ENCODE peak calls at places on chromosomes 5 and 9, in four cellular contexts. One of them, this sample, is unnamed.

GRCh38 chr5:43840424-43841232 is 237.6 kb downstream of the NNT start:
- DNase-seq in H9: no peak
- DNase-seq in IMR-90: no peak
- DNase-seq in mammary epithelial cell: no peak
- DNase-seq in this sample: peak; percentile 45

GRCh38 chr5:128919542-128919941 is 45.7 kb upstream of the SLC27A6 start:
- DNase-seq in H9: no peak
- DNase-seq in IMR-90: no peak
- DNase-seq in mammary epithelial cell: no peak
- DNase-seq in this sample: no peak

GRCh38 chr5:170477906-170478305 is 25.9 kb upstream of the KCNIP1 start:
- DNase-seq in H9: no peak
- DNase-seq in IMR-90: no peak
- DNase-seq in mammary epithelial cell: no peak
- DNase-seq in this sample: no peak

GRCh38 chr5:142821733-142822487 is 51.7 kb downstream of the ARHGAP26 start:
- DNase-seq in H9: no peak
- DNase-seq in IMR-90: peak; percentile 93
- DNase-seq in mammary epithelial cell: peak; percentile 90
- DNase-seq in this sample: no peak

GRCh38 chr9:114276908-114277821 is 45.7 kb upstream of the ORM1 start:
- DNase-seq in H9: peak; percentile 17
- DNase-seq in IMR-90: peak; percentile 98
- DNase-seq in mammary epithelial cell: peak; percentile 69
- DNase-seq in this sample: peak; percentile 48

GRCh38 chr5:142697846-142698245 is 12.0 kb upstream of the FGF1 start:
- DNase-seq in H9: no peak
- DNase-seq in IMR-90: peak; percentile 51
- DNase-seq in mammary epithelial cell: no peak
- DNase-seq in this sample: no peak

GRCh38 chr5:143682221-143682620 is 129.7 kb upstream of the HMHB1 start:
- DNase-seq in H9: no peak
- DNase-seq in IMR-90: peak; percentile 79
- DNase-seq in mammary epithelial cell: no peak
- DNase-seq in this sample: no peak

GRCh38 chr5:61505281-61505680 is 173.2 kb downstream of the ZSWIM6 start:
- DNase-seq in H9: no peak
- DNase-seq in IMR-90: no peak
- DNase-seq in mammary epithelial cell: no peak
- DNase-seq in this sample: no peak

GRCh38 chr9:134689320-134690181 is 47.9 kb downstream of the COL5A1 start:
- DNase-seq in H9: peak; percentile 84
- DNase-seq in IMR-90: peak; percentile 49
- DNase-seq in mammary epithelial cell: peak; percentile 32
- DNase-seq in this sample: peak; percentile 80

GRCh38 chr5:138148811-138149210 is 9.6 kb upstream of the NME5 start:
- DNase-seq in H9: no peak
- DNase-seq in IMR-90: peak; percentile 65
- DNase-seq in mammary epithelial cell: peak; percentile 75
- DNase-seq in this sample: no peak

GRCh38 chr5:154191467-154192261 is 1.1 kb downstream of the GALNT10 start:
- DNase-seq in H9: no peak
- DNase-seq in IMR-90: peak; percentile 59
- DNase-seq in mammary epithelial cell: no peak
- DNase-seq in this sample: no peak

GRCh38 chr5:154189256-154189818 is 1.2 kb upstream of the GALNT10 start:
- DNase-seq in H9: no peak
- DNase-seq in IMR-90: no peak
- DNase-seq in mammary epithelial cell: no peak
- DNase-seq in this sample: peak; percentile 75

GRCh38 chr5:154193176-154193575 is 2.6 kb downstream of the GALNT10 start:
- DNase-seq in H9: no peak
- DNase-seq in IMR-90: no peak
- DNase-seq in mammary epithelial cell: no peak
- DNase-seq in this sample: no peak

GRCh38 chr5:154190652-154191304 is at the start of gene GALNT10:
- DNase-seq in H9: peak; percentile 61
- DNase-seq in IMR-90: peak; percentile 66
- DNase-seq in mammary epithelial cell: peak; percentile 53
- DNase-seq in this sample: peak; percentile 89

DNA sequence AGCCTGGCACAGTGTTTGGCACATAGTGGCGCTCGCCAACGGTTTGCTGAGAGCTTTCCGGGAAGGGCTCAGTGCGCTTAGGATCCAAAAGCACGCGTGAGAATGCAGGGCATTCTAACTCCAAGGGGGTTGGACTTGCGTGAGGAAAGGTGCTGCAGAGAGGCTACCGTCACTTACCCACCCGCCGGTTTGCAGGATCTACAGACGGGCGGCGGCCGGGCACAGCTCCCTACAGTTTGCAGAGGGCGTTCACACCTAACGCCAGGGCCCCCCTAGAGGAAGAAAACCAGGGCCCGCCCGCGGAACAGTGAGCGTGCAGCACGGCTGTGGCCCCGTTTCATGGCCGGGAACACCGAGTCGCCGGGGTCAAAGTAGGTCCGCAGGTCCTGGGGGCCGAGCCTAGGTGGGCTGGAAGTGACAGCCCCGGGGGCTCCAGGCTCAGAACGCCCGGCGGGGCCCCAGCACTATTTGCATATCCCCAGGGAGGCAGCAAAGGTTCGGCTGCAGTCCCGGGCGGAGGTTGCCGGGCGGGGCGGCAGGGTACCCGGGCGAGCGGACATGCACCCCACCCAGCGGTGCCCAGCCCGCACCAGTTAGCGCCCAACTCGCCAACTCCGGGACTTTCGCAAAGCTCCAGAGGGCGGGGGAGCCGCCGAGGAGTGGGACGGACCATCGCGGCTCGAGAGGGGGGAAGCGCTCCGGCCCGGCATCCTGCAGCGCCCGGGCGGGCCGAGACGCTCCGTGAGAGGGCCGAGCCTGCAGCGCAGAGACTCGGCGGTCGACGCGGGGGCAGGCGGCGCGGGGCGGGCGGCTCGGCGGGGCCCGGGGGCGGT is 498 bp upstream of the GALNT10 start:
- DNase-seq in H9: peak; percentile 74
- DNase-seq in IMR-90: peak; percentile 66
- DNase-seq in mammary epithelial cell: peak; percentile 78
- DNase-seq in this sample: peak; percentile 95
- TF ChIP-seq CTCF in H9: peak; percentile 48
- TF ChIP-seq CTCF in IMR-90: peak; percentile 39
- TF ChIP-seq CTCF in mammary epithelial cell: peak; percentile 16
- TF ChIP-seq CTCF in this sample: peak; percentile 15

GRCh38 chr5:107414802-107415201 is 255.9 kb downstream of the EFNA5 start:
- DNase-seq in H9: no peak
- DNase-seq in IMR-90: no peak
- DNase-seq in mammary epithelial cell: no peak
- DNase-seq in this sample: no peak
- H3K9ac ChIP-seq in H9: no peak overlapping the region
- H3K9ac ChIP-seq in IMR-90: no peak overlapping the region
- H3K9ac ChIP-seq in mammary epithelial cell: no peak overlapping the region
- H3K9ac ChIP-seq in this sample: no peak overlapping the region

DNA sequence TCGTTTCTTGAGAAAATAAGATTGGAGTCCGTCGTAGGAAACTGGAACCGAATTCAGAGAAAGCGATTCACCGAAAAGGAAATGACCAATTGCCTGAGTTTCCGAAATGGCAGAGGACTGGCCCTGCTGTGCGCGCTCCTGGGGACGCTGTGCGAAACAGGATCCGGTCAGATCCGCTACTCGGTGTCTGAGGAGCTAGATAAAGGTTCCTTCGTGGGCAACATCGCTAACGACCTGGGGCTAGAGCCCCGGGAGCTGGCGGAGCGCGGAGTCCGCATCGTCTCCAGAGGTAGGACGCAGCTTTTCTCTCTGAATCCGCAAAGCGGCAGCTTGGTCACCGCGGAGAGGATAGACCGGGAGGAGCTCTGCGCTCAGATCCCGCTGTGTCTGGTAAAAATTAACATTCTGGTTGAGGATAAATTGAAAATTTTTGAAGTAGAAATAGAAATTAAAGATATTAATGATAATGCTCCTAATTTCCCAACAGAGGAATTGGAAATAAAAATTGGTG is 379 bp downstream of the PCDHGA3 start:
- DNase-seq in H9: no peak
- DNase-seq in IMR-90: no peak
- DNase-seq in mammary epithelial cell: no peak
- DNase-seq in this sample: no peak
- TF ChIP-seq CTCF in H9: no peak
- TF ChIP-seq CTCF in IMR-90: no peak
- TF ChIP-seq CTCF in mammary epithelial cell: no peak
- TF ChIP-seq CTCF in this sample: no peak

GRCh38 chr5:178577376-178577839 is 12.8 kb downstream of the COL23A1 start:
- DNase-seq in H9: peak; percentile 72
- DNase-seq in IMR-90: no peak
- DNase-seq in mammary epithelial cell: no peak
- DNase-seq in this sample: peak; percentile 80
- H3K9ac ChIP-seq in H9: peak overlapping the region; percentile 12
- H3K9ac ChIP-seq in IMR-90: no peak overlapping the region
- H3K9ac ChIP-seq in mammary epithelial cell: no peak overlapping the region
- H3K9ac ChIP-seq in this sample: no peak overlapping the region

This sample was measured in kidney.